ENCODE peak calls at places on chromosomes 11 and 22, in eight cellular contexts. T, R, O, M, D, X, J and N are unnamed samples.
A peak's percentile ranks its signal among the peaks of the same experiment; 100 is the strongest.

GRCh38 chr11:72781313-72782080 is 12.3 kb downstream of the STARD10 start:
- DNase-seq in T (peak; percentile 47), R (no peak), O (no peak), M (peak; percentile 22), D (peak; percentile 67), X (peak; percentile 40), J (peak; percentile 70), N (peak; percentile 49)

GRCh38 chr11:9495780-9496514 is 35.1 kb downstream of the ZNF143 start:
- DNase-seq in T (no peak), R (no peak), O (no peak), M (no peak), D (no peak), X (no peak), J (no peak), N (no peak)

GRCh38 chr22:47337161-47337621 is 574.7 kb downstream of the TBC1D22A start:
- DNase-seq in T (no peak), R (peak; percentile 4), O (peak; percentile 88), M (peak; percentile 55), D (no peak), X (peak; percentile 4), J (no peak), N (peak; percentile 28)

GRCh38 chr11:83206771-83207413 is 13.4 kb downstream of the ANKRD42 start:
- DNase-seq in T (no peak), R (peak; percentile 26), O (no peak), M (peak; percentile 6), D (no peak), X (peak; percentile 23), J (no peak), N (no peak)

GRCh38 chr11:18144243-18144642 is 11.9 kb downstream of the MRGPRX3 start:
- DNase-seq in T (no peak), R (peak; percentile 40), O (no peak), M (peak; percentile 60), D (no peak), X (peak; percentile 85), J (no peak), N (no peak)

GRCh38 chr11:116473790-116474346 is 298.9 kb downstream of the BUD13 start:
- DNase-seq in T (no peak), R (no peak), O (no peak), M (no peak), D (no peak), X (no peak), J (no peak), N (no peak)

GRCh38 chr11:34168642-34169051 is 63.2 kb downstream of the NAT10 start:
- DNase-seq in T (no peak), R (no peak), O (no peak), M (no peak), D (no peak), X (no peak), J (no peak), N (no peak)

GRCh38 chr11:89347071-89347470 is 144.1 kb downstream of the NOX4 start:
- DNase-seq in T (no peak), R (no peak), O (no peak), M (no peak), D (no peak), X (peak; percentile 5), J (no peak), N (no peak)

GRCh38 chr11:66477256-66478201 is 2.7 kb upstream of the DPP3 start:
- DNase-seq in T (no peak), R (no peak), O (no peak), M (no peak), D (peak; percentile 37), X (no peak), J (no peak), N (no peak)

GRCh38 chr11:77081976-77082836 is 15.4 kb downstream of the CAPN5 start:
- DNase-seq in T (no peak), R (no peak), O (no peak), M (no peak), D (peak; percentile 54), X (no peak), J (no peak), N (no peak)

GRCh38 chr11:75167617-75168016 is 16.7 kb downstream of the SLCO2B1 start:
- DNase-seq in T (no peak), R (no peak), O (no peak), M (no peak), D (no peak), X (no peak), J (no peak), N (no peak)

GRCh38 chr11:69828971-69829344 is 9.7 kb upstream of the FGF3 start:
- DNase-seq in T (no peak), R (no peak), O (no peak), M (no peak), D (no peak), X (no peak), J (no peak), N (no peak)

GRCh38 chr11:104653011-104653806 is 245.1 kb downstream of the CASP12 start:
- DNase-seq in T (no peak), R (peak; percentile 44), O (no peak), M (peak; percentile 27), D (no peak), X (no peak), J (peak; percentile 65), N (no peak)

GRCh38 chr11:69534166-69534530 is 52.7 kb downstream of the LINC01488 start:
- DNase-seq in T (no peak), R (no peak), O (no peak), M (no peak), D (no peak), X (no peak), J (peak; percentile 55), N (no peak)

GRCh38 chr11:13269775-13270174 is 7.8 kb upstream of the BMAL1 start:
- DNase-seq in T (no peak), R (peak; percentile 67), O (no peak), M (no peak), D (no peak), X (peak; percentile 75), J (no peak), N (peak; percentile 34)

GRCh38 chr22:30266445-30267381 is at the start of gene OSM:
- DNase-seq in T (peak; percentile 34), R (no peak), O (no peak), M (no peak), D (peak; percentile 73), X (no peak), J (peak; percentile 85), N (no peak)

GRCh38 chr11:119619665-119620064 is 109.3 kb downstream of the NECTIN1 start:
- DNase-seq in T (no peak), R (no peak), O (no peak), M (no peak), D (no peak), X (no peak), J (no peak), N (no peak)

GRCh38 chr22:27170491-27170890 is 513.1 kb downstream of the MIAT start:
- DNase-seq in T (no peak), R (peak; percentile 89), O (no peak), M (peak; percentile 42), D (no peak), X (peak; percentile 8), J (no peak), N (peak; percentile 78)

GRCh38 chr11:41522899-41523672 is 63.6 kb upstream of the LRRC4C start:
- DNase-seq in T (no peak), R (peak; percentile 17), O (no peak), M (no peak), D (no peak), X (no peak), J (no peak), N (no peak)

GRCh38 chr11:67486481-67487195 is 3.8 kb downstream of the AIP start:
- DNase-seq in T (no peak), R (no peak), O (no peak), M (no peak), D (no peak), X (no peak), J (peak; percentile 65), N (no peak)

GRCh38 chr11:119422505-119423416 is at the start of gene THY1:
- DNase-seq in T (no peak), R (no peak), O (peak; percentile 52), M (peak; percentile 64), D (no peak), X (no peak), J (no peak), N (peak; percentile 82)

GRCh38 chr11:61587541-61587941 is 6.7 kb upstream of the SYT7 start:
- DNase-seq in T (no peak), R (no peak), O (peak; percentile 19), M (peak; percentile 27), D (no peak), X (no peak), J (no peak), N (peak; percentile 71)

GRCh38 chr11:15967966-15968365 is 388.4 kb downstream of the SOX6 start:
- DNase-seq in T (no peak), R (peak; percentile 89), O (no peak), M (no peak), D (no peak), X (peak; percentile 75), J (no peak), N (peak; percentile 71)

GRCh38 chr11:69862797-69863543 is 43.8 kb upstream of the FGF3 start:
- DNase-seq in T (no peak), R (no peak), O (no peak), M (no peak), D (no peak), X (no peak), J (no peak), N (no peak)

GRCh38 chr11:77589521-77590193 is at the start of gene AQP11:
- DNase-seq in T (no peak), R (peak; percentile 76), O (peak; percentile 57), M (peak; percentile 86), D (peak; percentile 97), X (peak; percentile 69), J (peak; percentile 89), N (peak; percentile 93)

GRCh38 chr11:124602751-124603150 is 8.5 kb upstream of the PANX3 start:
- DNase-seq in T (no peak), R (peak; percentile 7), O (no peak), M (peak; percentile 55), D (no peak), X (no peak), J (no peak), N (no peak)

GRCh38 chr11:14075118-14075601 is 112.6 kb downstream of the SPON1 start:
- DNase-seq in T (peak; percentile 53), R (no peak), O (peak; percentile 50), M (peak; percentile 8), D (no peak), X (peak; percentile 58), J (no peak), N (no peak)

GRCh38 chr22:11360632-11361031 is 4167.4 kb upstream of the OR11H1 start:
- DNase-seq in T (no peak), R (no peak), O (no peak), M (no peak), D (no peak), X (no peak), J (no peak), N (no peak)

GRCh38 chr11:46363455-46363920 is 16.2 kb downstream of the DGKZ start:
- DNase-seq in T (no peak), R (peak; percentile 50), O (peak; percentile 50), M (peak; percentile 79), D (no peak), X (peak; percentile 79), J (no peak), N (peak; percentile 30)

GRCh38 chr11:58334708-58335107 is 24.2 kb downstream of the OR5B17 start:
- DNase-seq in T (no peak), R (peak; percentile 97), O (no peak), M (peak; percentile 94), D (no peak), X (peak; percentile 86), J (no peak), N (peak; percentile 37)

GRCh38 chr11:129117595-129118350 is 74.4 kb downstream of the ARHGAP32 start:
- DNase-seq in T (peak; percentile 25), R (peak; percentile 87), O (peak; percentile 12), M (peak; percentile 72), D (peak; percentile 46), X (peak; percentile 79), J (peak; percentile 63), N (peak; percentile 86)